ENCODE peak calls at places on chromosomes 16 and 17, in four cellular contexts. O is progenitor cell of endocrine pancreas, B is COR-L47, V is thoracic aorta. T is an unnamed sample.

GRCh38 chr16:84955427-84955826 is 55.9 kb downstream of the ZDHHC7 start:
- DNase-seq in B (no peak), O (no peak), V (no peak), T (no peak)

GRCh38 chr16:87854053-87854906 is 15.0 kb downstream of the SLC7A5 start:
- DNase-seq in V (no peak), B (no peak), O (no peak), T (no peak)

GRCh38 chr16:11380836-11381235 is 35.6 kb downstream of the RMI2 start:
- DNase-seq in B (no peak), V (no peak), O (no peak), T (no peak)

GRCh38 chr17:31424944-31425582 is 33.6 kb downstream of the RAB11FIP4 start:
- DNase-seq in V (no peak), O (no peak), B (no peak), T (no peak)

GRCh38 chr16:26992661-26993365 is 73.9 kb upstream of the C16orf82 start:
- DNase-seq in V (no peak), O (no peak), B (no peak), T (no peak)

GRCh38 chr17:17344507-17345293 is 41.5 kb downstream of the NT5M start:
- DNase-seq in V (no peak), B (no peak), O (no peak), T (no peak)

GRCh38 chr17:21042434-21043295 is at the start of gene USP22:
- DNase-seq in O (peak; percentile 94), B (peak; percentile 93), V (no peak), T (no peak)

GRCh38 chr17:63150994-63151464 is 185.0 kb downstream of the TANC2 start:
- DNase-seq in V (no peak), O (no peak), B (no peak), T (no peak)

GRCh38 chr17:31562447-31562846 is 171.0 kb downstream of the RAB11FIP4 start:
- DNase-seq in B (no peak), O (no peak), V (no peak), T (no peak)

GRCh38 chr16:88337538-88337937 is 45.2 kb upstream of the ZNF469 start:
- DNase-seq in B (no peak), O (no peak), V (no peak), T (no peak)

GRCh38 chr16:68369697-68370096 is 58.9 kb downstream of the PRMT7 start:
- DNase-seq in V (no peak), O (no peak), B (no peak), T (no peak)

GRCh38 chr16:14325921-14326401 is 254.8 kb downstream of the MRTFB start:
- DNase-seq in B (peak; percentile 53), V (no peak), O (no peak), T (no peak)

GRCh38 chr16:20867585-20867984 is 32.6 kb downstream of the DCUN1D3 start:
- DNase-seq in O (no peak), B (no peak), V (no peak), T (no peak)

GRCh38 chr17:62995377-62995885 is 29.4 kb downstream of the TANC2 start:
- DNase-seq in O (no peak), B (peak; percentile 51), V (no peak), T (no peak)

GRCh38 chr17:1036171-1036844 is 39.4 kb downstream of the TIMM22 start:
- DNase-seq in B (no peak), O (no peak), V (no peak), T (no peak)

GRCh38 chr16:3652373-3653037 is 2.0 kb upstream of the DNASE1 start:
- DNase-seq in V (no peak), B (no peak), O (no peak), T (no peak)

T was measured in NT2/D1.